ENCODE peak calls at places on chromosomes 5 and 9, in seven cellular contexts. One of them, this sample, is unnamed.

GRCh38 chr5:765948-766631 is 18.4 kb downstream of the ZDHHC11B start:
- DNase-seq in neural progenitor cell: no peak
- DNase-seq in gastrocnemius medialis: no peak
- DNase-seq in sigmoid colon: no peak
- DNase-seq in natural killer cell: no peak
- DNase-seq in AG04449: no peak
- DNase-seq in fibroblast of lung: no peak
- DNase-seq in this sample: peak

GRCh38 chr5:57889558-57889957 is 406.9 kb upstream of the ACTBL2 start:
- DNase-seq in sigmoid colon: no peak
- DNase-seq in neural progenitor cell: peak
- DNase-seq in natural killer cell: no peak
- DNase-seq in gastrocnemius medialis: no peak
- DNase-seq in AG04449: peak
- DNase-seq in fibroblast of lung: peak
- DNase-seq in this sample: no peak

GRCh38 chr9:96360976-96361375 is 22.5 kb downstream of the SLC35D2 start:
- DNase-seq in natural killer cell: no peak
- DNase-seq in sigmoid colon: no peak
- DNase-seq in neural progenitor cell: no peak
- DNase-seq in AG04449: no peak
- DNase-seq in gastrocnemius medialis: no peak
- DNase-seq in fibroblast of lung: no peak
- DNase-seq in this sample: no peak

GRCh38 chr9:4677392-4677791 is 2.0 kb upstream of the CDC37L1 start:
- DNase-seq in neural progenitor cell: no peak
- DNase-seq in natural killer cell: no peak
- DNase-seq in gastrocnemius medialis: no peak
- DNase-seq in AG04449: no peak
- DNase-seq in fibroblast of lung: no peak
- DNase-seq in sigmoid colon: no peak
- DNase-seq in this sample: no peak

GRCh38 chr5:9494321-9494720 is 51.6 kb downstream of the SEMA5A start:
- DNase-seq in neural progenitor cell: no peak
- DNase-seq in fibroblast of lung: no peak
- DNase-seq in AG04449: no peak
- DNase-seq in gastrocnemius medialis: no peak
- DNase-seq in natural killer cell: no peak
- DNase-seq in sigmoid colon: no peak
- DNase-seq in this sample: no peak

GRCh38 chr5:109920736-109921135 is 231.0 kb downstream of the MAN2A1 start:
- DNase-seq in AG04449: no peak
- DNase-seq in gastrocnemius medialis: no peak
- DNase-seq in fibroblast of lung: no peak
- DNase-seq in natural killer cell: no peak
- DNase-seq in sigmoid colon: no peak
- DNase-seq in neural progenitor cell: no peak
- DNase-seq in this sample: no peak

GRCh38 chr5:64784451-64785025 is 15.8 kb downstream of the CWC27 start:
- DNase-seq in fibroblast of lung: peak
- DNase-seq in gastrocnemius medialis: peak
- DNase-seq in natural killer cell: peak
- DNase-seq in neural progenitor cell: peak
- DNase-seq in AG04449: peak
- DNase-seq in sigmoid colon: peak
- DNase-seq in this sample: peak

GRCh38 chr9:130042406-130042930 is 521 bp downstream of the FNBP1 start:
- DNase-seq in gastrocnemius medialis: no peak
- DNase-seq in fibroblast of lung: peak
- DNase-seq in sigmoid colon: peak
- DNase-seq in AG04449: no peak
- DNase-seq in natural killer cell: peak
- DNase-seq in neural progenitor cell: peak
- DNase-seq in this sample: peak

GRCh38 chr9:14336244-14336643 is 22.3 kb upstream of the NFIB start:
- DNase-seq in AG04449: no peak
- DNase-seq in fibroblast of lung: no peak
- DNase-seq in gastrocnemius medialis: no peak
- DNase-seq in neural progenitor cell: no peak
- DNase-seq in natural killer cell: no peak
- DNase-seq in sigmoid colon: no peak
- DNase-seq in this sample: no peak

GRCh38 chr9:6230037-6230778 is 14.6 kb downstream of the IL33 start:
- DNase-seq in sigmoid colon: no peak
- DNase-seq in natural killer cell: no peak
- DNase-seq in fibroblast of lung: peak
- DNase-seq in gastrocnemius medialis: no peak
- DNase-seq in neural progenitor cell: no peak
- DNase-seq in AG04449: no peak
- DNase-seq in this sample: no peak

GRCh38 chr5:66960373-66961137 is 236.0 kb downstream of the CD180 start:
- DNase-seq in fibroblast of lung: peak
- DNase-seq in AG04449: no peak
- DNase-seq in gastrocnemius medialis: no peak
- DNase-seq in sigmoid colon: no peak
- DNase-seq in natural killer cell: no peak
- DNase-seq in neural progenitor cell: no peak
- DNase-seq in this sample: no peak

GRCh38 chr9:119853126-119853525 is 483.9 kb upstream of the BRINP1 start:
- DNase-seq in natural killer cell: no peak
- DNase-seq in neural progenitor cell: no peak
- DNase-seq in AG04449: no peak
- DNase-seq in gastrocnemius medialis: no peak
- DNase-seq in fibroblast of lung: no peak
- DNase-seq in sigmoid colon: no peak
- DNase-seq in this sample: no peak

GRCh38 chr9:37209431-37210386 is 89.3 kb downstream of the ZCCHC7 start:
- DNase-seq in fibroblast of lung: no peak
- DNase-seq in AG04449: no peak
- DNase-seq in gastrocnemius medialis: no peak
- DNase-seq in sigmoid colon: no peak
- DNase-seq in neural progenitor cell: peak
- DNase-seq in natural killer cell: no peak
- DNase-seq in this sample: no peak

GRCh38 chr5:154138701-154139100 is 51.8 kb upstream of the GALNT10 start:
- DNase-seq in neural progenitor cell: peak
- DNase-seq in fibroblast of lung: peak
- DNase-seq in sigmoid colon: peak
- DNase-seq in natural killer cell: no peak
- DNase-seq in gastrocnemius medialis: no peak
- DNase-seq in AG04449: no peak
- DNase-seq in this sample: no peak

GRCh38 chr5:154351141-154351540 is 94.7 kb upstream of the SAP30L start:
- DNase-seq in neural progenitor cell: no peak
- DNase-seq in gastrocnemius medialis: no peak
- DNase-seq in sigmoid colon: no peak
- DNase-seq in fibroblast of lung: no peak
- DNase-seq in AG04449: no peak
- DNase-seq in natural killer cell: no peak
- DNase-seq in this sample: no peak

GRCh38 chr5:56814361-56814962 is 887 bp upstream of the MAP3K1 start:
- DNase-seq in fibroblast of lung: no peak
- DNase-seq in AG04449: no peak
- DNase-seq in natural killer cell: peak
- DNase-seq in gastrocnemius medialis: no peak
- DNase-seq in sigmoid colon: no peak
- DNase-seq in neural progenitor cell: peak
- DNase-seq in this sample: no peak

GRCh38 chr5:156475831-156476551 is 149.0 kb downstream of the SGCD start:
- DNase-seq in neural progenitor cell: peak
- DNase-seq in fibroblast of lung: peak
- DNase-seq in natural killer cell: no peak
- DNase-seq in AG04449: peak
- DNase-seq in gastrocnemius medialis: peak
- DNase-seq in sigmoid colon: peak
- DNase-seq in this sample: no peak

DNA sequence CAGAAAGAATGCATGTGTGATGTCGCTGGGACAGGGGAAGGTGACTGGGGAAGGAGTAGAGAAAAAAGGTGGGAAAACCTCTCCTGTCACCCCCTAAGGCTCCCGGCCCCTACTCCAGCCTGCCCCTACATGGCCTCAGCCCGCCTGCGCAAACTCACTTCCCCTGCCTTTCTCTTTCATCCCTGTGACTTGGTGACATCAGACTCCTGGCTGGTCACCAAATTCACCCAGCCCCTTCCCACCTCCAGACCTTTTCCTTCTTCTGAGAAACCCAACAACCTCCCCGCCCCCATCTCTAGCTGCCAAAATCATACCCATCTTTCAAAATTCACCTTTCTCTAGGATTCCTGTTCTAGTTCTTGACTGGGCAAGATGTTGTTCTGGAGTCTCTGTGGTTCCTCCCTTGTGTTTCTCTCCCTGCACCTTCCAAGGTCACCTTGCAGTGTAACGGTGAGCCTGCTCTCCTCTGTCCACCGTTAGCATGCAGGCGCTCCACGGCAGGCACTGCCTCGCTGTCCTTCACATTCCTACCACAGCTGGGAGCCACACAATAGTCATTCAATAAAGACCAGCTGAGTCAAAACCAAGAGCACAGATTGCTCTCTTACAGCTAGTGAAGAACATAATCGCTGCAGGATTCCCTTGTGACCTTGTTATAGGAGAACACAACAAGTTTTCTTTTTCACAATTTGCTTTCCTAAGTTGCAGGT is 134.5 kb downstream of the FANCC start:
- DNase-seq in fibroblast of lung: no peak
- DNase-seq in gastrocnemius medialis: no peak
- DNase-seq in AG04449: no peak
- DNase-seq in sigmoid colon: no peak
- DNase-seq in neural progenitor cell: peak
- DNase-seq in natural killer cell: no peak
- DNase-seq in this sample: no peak
- TF ChIP-seq CTCF in fibroblast of lung: no peak
- TF ChIP-seq CTCF in gastrocnemius medialis: no peak
- TF ChIP-seq CTCF in AG04449: peak
- TF ChIP-seq CTCF in sigmoid colon: no peak
- TF ChIP-seq CTCF in neural progenitor cell: peak
- TF ChIP-seq CTCF in natural killer cell: no peak
- TF ChIP-seq CTCF in this sample: peak

DNA sequence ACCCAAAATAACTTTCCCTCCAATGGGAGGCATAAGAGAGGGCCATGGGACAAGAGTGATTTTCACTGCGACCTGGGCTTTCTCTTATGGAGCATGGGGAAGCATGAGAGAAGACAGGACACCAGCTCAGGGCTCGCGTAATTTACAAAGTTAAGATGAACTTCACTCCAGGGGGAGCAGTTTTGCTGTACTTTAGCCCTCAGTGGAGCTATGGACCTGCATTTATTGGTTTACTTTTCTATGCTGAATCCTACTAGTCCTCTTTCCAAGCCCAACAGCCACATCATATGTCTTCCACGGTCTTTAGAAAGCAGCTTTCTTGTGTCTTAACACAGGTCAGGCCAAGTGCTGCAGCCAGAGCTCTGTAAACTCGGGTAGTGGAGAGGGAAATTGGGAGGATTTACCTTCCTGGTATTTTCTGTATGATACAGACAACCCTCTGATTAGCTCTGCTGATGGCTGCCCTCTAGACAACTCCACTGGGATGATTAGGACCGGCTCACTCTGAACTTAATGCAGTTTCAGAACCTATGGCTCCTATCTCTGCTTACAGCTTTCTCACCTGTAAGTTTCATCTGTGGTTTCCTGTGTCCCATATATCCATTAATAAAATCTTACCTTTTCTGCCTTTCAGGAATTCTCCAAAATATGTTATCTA is 581.0 kb upstream of the RORB start:
- DNase-seq in gastrocnemius medialis: no peak
- DNase-seq in sigmoid colon: no peak
- DNase-seq in AG04449: no peak
- DNase-seq in natural killer cell: no peak
- DNase-seq in fibroblast of lung: peak
- DNase-seq in neural progenitor cell: peak
- DNase-seq in this sample: no peak
- TF ChIP-seq CTCF in gastrocnemius medialis: no peak
- TF ChIP-seq CTCF in sigmoid colon: no peak
- TF ChIP-seq CTCF in AG04449: no peak
- TF ChIP-seq CTCF in natural killer cell: peak
- TF ChIP-seq CTCF in fibroblast of lung: no peak
- TF ChIP-seq CTCF in neural progenitor cell: peak
- TF ChIP-seq CTCF in this sample: peak

DNA sequence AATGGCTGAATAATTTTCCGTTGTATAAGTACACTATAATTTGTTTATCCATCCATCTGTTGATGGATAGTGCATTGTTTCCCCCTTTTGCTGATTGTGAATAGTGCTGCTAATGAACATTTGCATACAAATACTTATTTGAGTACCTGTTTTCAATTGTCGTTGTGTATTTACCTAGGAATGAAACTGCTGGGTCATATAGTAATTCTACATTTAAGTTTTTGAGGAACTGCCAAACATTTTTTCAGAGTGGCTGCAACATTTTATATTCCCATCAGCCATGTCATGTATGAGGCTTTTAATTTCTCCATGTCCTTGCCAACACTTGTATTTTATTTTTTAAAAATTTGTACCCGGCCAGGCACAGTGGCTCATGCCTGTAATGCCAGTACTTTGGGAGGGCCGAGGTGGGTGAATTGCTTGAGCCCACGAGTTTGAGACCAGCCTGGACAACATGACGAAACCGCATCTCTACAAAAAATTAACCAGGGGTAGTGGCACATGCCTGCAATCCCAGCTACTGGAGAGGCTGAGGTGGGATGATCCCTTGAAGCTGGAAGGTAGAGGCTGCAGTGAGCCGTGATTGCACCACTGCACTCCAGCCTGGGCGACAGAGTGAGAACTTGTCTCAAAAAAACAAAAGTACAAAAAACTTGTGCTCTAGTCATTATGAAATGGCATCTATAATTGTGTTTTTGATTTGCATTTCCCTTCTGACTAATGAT is 2.2 kb upstream of the ANXA6 start:
- DNase-seq in gastrocnemius medialis: no peak
- DNase-seq in natural killer cell: no peak
- DNase-seq in sigmoid colon: no peak
- DNase-seq in AG04449: no peak
- DNase-seq in neural progenitor cell: no peak
- DNase-seq in fibroblast of lung: no peak
- DNase-seq in this sample: no peak
- TF ChIP-seq CTCF in gastrocnemius medialis: no peak
- TF ChIP-seq CTCF in natural killer cell: no peak
- TF ChIP-seq CTCF in sigmoid colon: no peak
- TF ChIP-seq CTCF in AG04449: no peak
- TF ChIP-seq CTCF in neural progenitor cell: no peak
- TF ChIP-seq CTCF in fibroblast of lung: no peak
- TF ChIP-seq CTCF in this sample: no peak

DNA sequence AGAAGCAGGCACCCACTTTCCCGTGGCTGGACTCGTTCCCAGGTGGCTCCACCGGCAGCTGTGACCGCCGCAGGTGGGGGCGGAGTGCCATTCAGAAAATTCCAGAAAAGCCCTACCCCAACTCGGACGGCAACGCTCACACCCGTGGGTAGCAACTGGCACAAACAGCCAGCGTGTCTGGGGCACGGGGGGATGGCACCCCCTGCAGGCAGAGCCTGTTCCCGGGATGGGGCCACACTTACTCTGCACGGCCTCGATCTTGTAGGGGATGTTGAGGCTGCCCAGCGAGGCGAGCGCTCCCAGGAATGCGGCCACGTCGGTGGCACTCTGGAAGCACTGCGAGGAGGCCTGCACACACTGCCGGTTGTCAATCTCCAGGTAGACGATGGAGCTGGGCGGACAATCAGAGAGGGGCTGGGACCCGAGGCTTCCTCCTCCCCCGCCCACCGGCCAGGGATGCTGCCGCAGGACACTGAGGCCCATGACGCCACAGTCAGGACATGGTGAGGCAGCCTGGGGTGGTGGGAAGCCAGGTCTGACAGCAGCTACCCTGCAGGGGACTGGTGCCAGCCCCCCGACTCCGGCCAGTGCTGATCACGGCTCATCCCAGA is 20.2 kb upstream of the SEC16A start:
- DNase-seq in fibroblast of lung: no peak
- DNase-seq in natural killer cell: no peak
- DNase-seq in AG04449: no peak
- DNase-seq in gastrocnemius medialis: no peak
- DNase-seq in sigmoid colon: no peak
- DNase-seq in neural progenitor cell: no peak
- DNase-seq in this sample: no peak
- TF ChIP-seq CTCF in fibroblast of lung: no peak
- TF ChIP-seq CTCF in natural killer cell: no peak
- TF ChIP-seq CTCF in AG04449: no peak
- TF ChIP-seq CTCF in gastrocnemius medialis: no peak
- TF ChIP-seq CTCF in sigmoid colon: no peak
- TF ChIP-seq CTCF in neural progenitor cell: no peak
- TF ChIP-seq CTCF in this sample: no peak

This sample was measured in type B pancreatic cell.